ENCODE peak calls at places on chromosomes 7 and 10, in five cellular contexts. Q, T, F, K and X are unnamed samples.

GRCh38 chr10:106043833-106044232 is 1120.7 kb downstream of the SORCS1 start:
- DNase-seq in Q (no peak), T (no peak), F (peak; percentile 46), K (no peak), X (no peak)

GRCh38 chr7:142808802-142809583 is 38.2 kb downstream of the PRSS2 start:
- DNase-seq in Q (no peak), T (no peak), F (peak; percentile 20), K (no peak), X (no peak)

GRCh38 chr7:28358423-28358868 is 53.9 kb upstream of the CREB5 start:
- DNase-seq in Q (no peak), T (no peak), F (peak; percentile 96), K (no peak), X (peak; percentile 20)

GRCh38 chr10:59287587-59287986 is 74.8 kb downstream of the FAM13C start:
- DNase-seq in Q (no peak), T (no peak), F (no peak), K (no peak), X (no peak)

GRCh38 chr10:125057158-125058001 is 103.0 kb downstream of the CTBP2 start:
- DNase-seq in Q (peak; percentile 84), T (no peak), F (peak; percentile 85), K (no peak), X (no peak)

GRCh38 chr7:17299477-17299991 is 1.1 kb downstream of the AHR start:
- DNase-seq in Q (no peak), T (no peak), F (peak; percentile 37), K (no peak), X (no peak)

GRCh38 chr7:125823538-125823937 is 893.9 kb upstream of the POT1 start:
- DNase-seq in Q (no peak), T (no peak), F (no peak), K (no peak), X (no peak)

GRCh38 chr10:32410569-32410968 is 35.4 kb upstream of the CCDC7 start:
- DNase-seq in Q (no peak), T (no peak), F (no peak), K (no peak), X (no peak)

GRCh38 chr10:73262105-73262730 is 9.8 kb upstream of the MRPS16 start:
- DNase-seq in Q (no peak), T (no peak), F (peak; percentile 84), K (no peak), X (no peak)

GRCh38 chr7:140005754-140006503 is 56.8 kb downstream of the PARP12 start:
- DNase-seq in Q (peak; percentile 64), T (peak; percentile 60), F (peak; percentile 45), K (no peak), X (peak; percentile 93)

GRCh38 chr10:110931769-110932381 is 12.5 kb downstream of the SHOC2 start:
- DNase-seq in Q (no peak), T (no peak), F (no peak), K (no peak), X (no peak)

GRCh38 chr7:12066561-12066960 is 144.5 kb upstream of the TMEM106B start:
- DNase-seq in Q (no peak), T (no peak), F (peak; percentile 6), K (no peak), X (no peak)

GRCh38 chr10:104337985-104338735 is at the start of gene ITPRIP:
- DNase-seq in Q (peak; percentile 90), T (peak; percentile 89), F (peak; percentile 93), K (peak; percentile 56), X (peak; percentile 82)

GRCh38 chr10:71236286-71236685 is 23.9 kb downstream of the UNC5B start:
- DNase-seq in Q (no peak), T (no peak), F (no peak), K (no peak), X (no peak)

GRCh38 chr7:77778535-77778934 is 19.7 kb downstream of the TMEM60 start:
- DNase-seq in Q (no peak), T (no peak), F (no peak), K (no peak), X (no peak)

GRCh38 chr7:112067609-112068540 is 138.3 kb downstream of the DOCK4 start:
- DNase-seq in Q (no peak), T (no peak), F (no peak), K (no peak), X (no peak)

GRCh38 chr10:6878067-6878412 is 298.0 kb upstream of the PRKCQ start:
- DNase-seq in Q (no peak), T (no peak), F (peak; percentile 57), K (no peak), X (peak; percentile 41)

GRCh38 chr7:157616931-157617330 is 280.1 kb downstream of the DNAJB6 start:
- DNase-seq in Q (no peak), T (no peak), F (no peak), K (no peak), X (no peak)

GRCh38 chr10:68155615-68156205 is 46.4 kb downstream of the MYPN start:
- DNase-seq in Q (no peak), T (no peak), F (peak; percentile 75), K (no peak), X (no peak)
- H3K36me3 ChIP-seq in Q (no peaks in the 10 kb centered on the region), T (no peaks in the 10 kb centered on the region), F (no peaks in the 10 kb centered on the region), K (no peaks in the 10 kb centered on the region), X (no peaks in the 10 kb centered on the region)

GRCh38 chr10:132996603-132997343 is 54.4 kb upstream of the CFAP46 start:
- DNase-seq in Q (no peak), T (no peak), F (no peak), K (no peak), X (no peak)

GRCh38 chr10:132997517-132998265 is 55.3 kb upstream of the CFAP46 start:
- DNase-seq in Q (no peak), T (no peak), F (no peak), K (no peak), X (no peak)

GRCh38 chr10:132994811-132995210 is 52.4 kb upstream of the CFAP46 start:
- DNase-seq in Q (no peak), T (no peak), F (no peak), K (no peak), X (no peak)

GRCh38 chr10:132994371-132994796 is 52.0 kb upstream of the CFAP46 start:
- DNase-seq in Q (no peak), T (no peak), F (peak; percentile 76), K (no peak), X (no peak)

DNA sequence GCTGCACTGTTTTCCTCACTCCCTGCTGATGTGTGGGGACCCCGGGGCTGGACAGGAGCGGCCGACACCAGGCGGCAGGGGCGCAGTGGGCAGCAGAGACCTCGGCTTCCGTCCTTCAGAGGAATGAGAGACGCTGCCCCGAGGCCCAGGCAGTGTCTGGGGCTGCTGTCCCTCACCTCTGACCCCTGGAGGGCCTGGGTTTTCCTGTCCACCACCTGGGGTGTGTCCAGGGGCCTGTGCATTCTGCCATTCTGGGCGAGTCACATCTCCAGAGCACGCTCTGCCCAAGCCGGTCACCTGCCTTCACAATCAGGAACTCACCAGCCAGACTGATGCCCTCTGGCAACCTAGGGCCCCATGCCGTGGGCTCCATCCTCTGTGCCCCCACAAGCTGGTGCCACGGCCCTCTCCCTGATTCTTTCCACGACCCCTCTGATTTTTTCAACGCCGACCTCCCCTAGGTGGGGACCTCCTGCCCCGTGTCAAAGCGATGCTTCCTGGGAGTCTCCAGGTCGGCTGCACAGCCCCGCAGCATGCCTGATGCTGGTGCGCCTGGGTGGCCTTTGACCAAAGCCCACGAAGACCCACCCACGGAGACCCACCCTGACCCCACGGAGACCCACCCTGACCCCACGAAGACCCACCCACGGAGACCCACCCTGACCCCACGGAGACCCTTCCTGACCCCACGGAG is 53.7 kb upstream of the CFAP46 start:
- DNase-seq in Q (no peak), T (no peak), F (no peak), K (no peak), X (no peak)
- H3K27me3 ChIP-seq in Q (no peaks in the 10 kb centered on the region), T (peaks cover 24% of the 10 kb centered on the region), F (no peaks in the 10 kb centered on the region), K (no peaks in the 10 kb centered on the region), X (no peaks in the 10 kb centered on the region)

GRCh38 chr7:128982105-128982504 is 44.4 kb downstream of the IRF5 start:
- DNase-seq in Q (no peak), T (no peak), F (no peak), K (no peak), X (no peak)

GRCh38 chr7:128989961-128990360 is 52.2 kb downstream of the IRF5 start:
- DNase-seq in Q (no peak), T (no peak), F (no peak), K (no peak), X (no peak)

GRCh38 chr7:128988372-128988771 is 50.6 kb downstream of the IRF5 start:
- DNase-seq in Q (no peak), T (no peak), F (no peak), K (no peak), X (no peak)

DNA sequence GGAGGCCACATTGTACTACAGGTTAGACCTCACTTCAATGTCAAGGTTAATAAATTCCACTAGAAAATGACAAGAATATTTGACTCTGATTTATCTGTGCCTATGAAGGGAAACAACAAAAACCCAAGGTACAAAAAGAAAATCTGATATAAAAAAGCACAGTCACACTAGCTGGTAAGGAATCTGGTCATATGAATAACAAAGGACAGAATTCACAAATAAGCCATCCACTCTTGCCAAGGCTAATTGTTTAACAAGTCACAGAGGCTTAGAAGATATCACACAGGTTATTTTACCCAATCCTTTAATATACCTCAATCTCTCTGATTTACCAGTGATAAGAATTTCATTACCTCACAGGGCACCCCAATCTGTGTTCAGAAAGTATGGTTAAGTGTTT is 47.9 kb downstream of the IRF5 start:
- DNase-seq in Q (no peak), T (no peak), F (no peak), K (no peak), X (no peak)
- H3K36me3 ChIP-seq in Q (peaks cover 58% of the 10 kb centered on the region), T (peaks cover 89% of the 10 kb centered on the region), F (peaks cover 54% of the 10 kb centered on the region), K (no peaks in the 10 kb centered on the region), X (peaks cover 6% of the 10 kb centered on the region)

DNA sequence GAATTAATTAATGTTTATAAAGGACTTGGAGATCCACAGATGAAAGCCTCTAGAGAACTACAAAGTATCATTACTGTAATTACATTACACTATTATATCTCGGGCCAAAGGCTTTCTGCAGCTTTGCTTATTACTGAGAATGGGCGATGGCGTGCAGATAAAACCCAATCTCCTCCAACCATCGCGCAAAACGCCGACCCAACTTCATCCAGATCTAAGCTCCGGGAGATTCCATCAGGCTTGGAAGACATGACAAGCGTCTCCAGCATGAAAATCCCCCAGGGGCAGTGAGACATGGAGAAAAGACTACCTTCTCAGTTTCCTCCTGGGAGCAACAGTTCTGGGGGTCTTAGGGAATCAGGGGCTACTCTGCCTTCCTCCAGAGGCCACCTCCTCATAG is 42.2 kb upstream of the CUX1 start:
- DNase-seq in Q (no peak), T (no peak), F (no peak), K (no peak), X (no peak)
- H3K27me3 ChIP-seq in Q (no peaks in the 10 kb centered on the region), T (no peaks in the 10 kb centered on the region), F (peaks cover 50% of the 10 kb centered on the region), K (no peaks in the 10 kb centered on the region), X (no peaks in the 10 kb centered on the region)

DNA sequence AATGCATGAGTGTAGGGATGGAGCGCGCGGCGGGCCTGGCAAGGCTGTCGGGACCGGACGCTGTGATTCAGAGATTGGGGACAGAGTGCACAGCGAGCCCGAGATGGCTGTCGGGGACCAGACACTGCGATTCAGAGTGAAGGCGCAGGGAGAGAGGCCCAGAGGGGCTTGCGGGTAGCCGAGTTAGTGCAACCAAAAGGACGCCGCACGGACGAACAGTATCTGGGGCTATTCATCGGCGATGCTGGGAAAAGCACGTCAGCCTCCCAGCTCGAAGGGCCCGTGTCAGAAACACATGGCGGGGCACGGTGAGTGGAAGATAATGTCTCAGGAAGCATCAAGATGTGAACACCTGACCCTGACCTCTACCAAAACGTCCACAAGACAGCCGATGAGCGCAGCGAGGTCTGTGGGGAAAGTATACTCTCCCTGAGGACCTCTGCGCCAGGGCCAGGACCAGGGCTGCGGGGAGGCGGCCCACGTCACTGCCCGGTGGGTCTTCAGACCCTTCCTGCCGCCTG is 215.8 kb downstream of the ZMYND11 start:
- DNase-seq in Q (peak; percentile 63), T (peak; percentile 54), F (no peak), K (no peak), X (peak; percentile 25)
- H3K36me3 ChIP-seq in Q (peaks cover 49% of the 10 kb centered on the region), T (peaks cover 30% of the 10 kb centered on the region), F (peaks cover 10% of the 10 kb centered on the region), K (no peaks in the 10 kb centered on the region), X (peaks cover 1% of the 10 kb centered on the region)

GRCh38 chr7:49775949-49776443 is 2.6 kb downstream of the VWC2 start:
- DNase-seq in Q (no peak), T (no peak), F (no peak), K (no peak), X (peak; percentile 21)
- H3K27me3 ChIP-seq in Q (no peaks in the 10 kb centered on the region), T (peaks cover 60% of the 10 kb centered on the region), F (peaks cover 35% of the 10 kb centered on the region), K (peaks cover 12% of the 10 kb centered on the region), X (peaks cover 56% of the 10 kb centered on the region)